ENCODE peak calls at places on chromosomes 7 and 10, in six cellular contexts. T, E, L, C, Z and X are unnamed samples.

GRCh38 chr10:10699427-10699826 is 318.2 kb upstream of the CELF2 start:
- DNase-seq in C (no peak), Z (no peak), E (no peak), L (no peak), T (no peak), X (no peak)

GRCh38 chr7:141012696-141013344 is 1.9 kb downstream of the MRPS33 start:
- DNase-seq in Z (no peak), E (no peak), C (no peak), L (no peak), T (no peak), X (no peak)

GRCh38 chr7:120502132-120502531 is 229.2 kb downstream of the KCND2 start:
- DNase-seq in C (no peak), L (no peak), T (no peak), E (no peak), Z (no peak), X (no peak)

GRCh38 chr7:44235582-44236332 is 35.0 kb downstream of the YKT6 start:
- DNase-seq in C (no peak), Z (no peak), L (no peak), E (no peak), T (no peak), X (no peak)

GRCh38 chr7:111639894-111640293 is 77.6 kb upstream of the IMMP2L start:
- DNase-seq in E (no peak), L (no peak), C (no peak), Z (no peak), T (no peak), X (no peak)

GRCh38 chr7:4173615-4174014 is 508.5 kb upstream of the FOXK1 start:
- DNase-seq in T (no peak), Z (no peak), C (no peak), L (no peak), E (no peak), X (no peak)

GRCh38 chr10:22999942-23000341 is 72.1 kb downstream of the ARMC3 start:
- DNase-seq in C (no peak), T (no peak), L (no peak), E (no peak), Z (no peak), X (no peak)

GRCh38 chr7:38007096-38007495 is 86.7 kb downstream of the EPDR1 start:
- DNase-seq in E (no peak), C (no peak), Z (no peak), T (no peak), L (no peak), X (no peak)

GRCh38 chr7:134051020-134051419 is 76.1 kb upstream of the LRGUK start:
- DNase-seq in Z (no peak), C (no peak), E (no peak), T (no peak), L (no peak), X (no peak)

GRCh38 chr10:85524001-85524400 is 842.6 kb downstream of the GRID1 start:
- DNase-seq in T (no peak), E (no peak), L (no peak), Z (no peak), C (no peak), X (no peak)

GRCh38 chr7:151315038-151315655 is 26.5 kb upstream of the NUB1 start:
- DNase-seq in E (peak), Z (peak), T (peak), C (peak), L (peak), X (peak)

GRCh38 chr7:92988051-92988450 is 129.7 kb downstream of the SAMD9 start:
- DNase-seq in L (no peak), T (peak), Z (peak), E (no peak), C (no peak), X (no peak)

GRCh38 chr10:101903827-101904520 is 60.4 kb upstream of the KCNIP2 start:
- DNase-seq in E (no peak), T (no peak), L (no peak), C (no peak), Z (no peak), X (no peak)

GRCh38 chr7:16845746-16846145 is 36.0 kb downstream of the AGR3 start:
- DNase-seq in L (no peak), T (no peak), C (no peak), Z (no peak), E (no peak), X (no peak)

GRCh38 chr7:26910221-26910620 is 45.8 kb upstream of the SKAP2 start:
- DNase-seq in L (no peak), T (peak), C (no peak), E (peak), Z (peak), X (peak)

GRCh38 chr7:80231719-80232118 is 97.1 kb downstream of the GNAI1 start:
- DNase-seq in E (no peak), T (peak), C (no peak), Z (no peak), L (no peak), X (no peak)

GRCh38 chr7:74479066-74479781 is 25.5 kb downstream of the GTF2IRD1 start:
- DNase-seq in L (no peak), T (peak), E (no peak), Z (no peak), C (peak), X (no peak)

GRCh38 chr10:104029528-104029875 is 56.2 kb downstream of the COL17A1 start:
- DNase-seq in C (no peak), Z (no peak), T (no peak), E (no peak), L (no peak), X (no peak)

GRCh38 chr10:11879387-11880168 is 56.4 kb downstream of the PROSER2 start:
- DNase-seq in T (no peak), E (no peak), Z (no peak), C (no peak), L (no peak), X (no peak)

GRCh38 chr7:2687881-2688318 is at the start of gene AMZ1:
- DNase-seq in C (no peak), L (no peak), Z (no peak), T (no peak), E (no peak), X (no peak)

GRCh38 chr10:3126741-3127342 is 45.7 kb downstream of the PITRM1 start:
- DNase-seq in C (no peak), E (no peak), Z (no peak), T (no peak), L (no peak), X (no peak)

GRCh38 chr10:17943033-17943745 is 8.5 kb upstream of the SLC39A12 start:
- DNase-seq in C (no peak), L (no peak), E (no peak), T (no peak), Z (no peak), X (no peak)

GRCh38 chr7:12653127-12653917 is 34.1 kb upstream of the ARL4A start:
- DNase-seq in C (no peak), L (no peak), T (no peak), Z (no peak), E (no peak), X (no peak)

GRCh38 chr10:103153765-103154197 is 39.3 kb downstream of the NT5C2 start:
- DNase-seq in C (no peak), T (no peak), L (no peak), E (no peak), Z (no peak), X (no peak)

GRCh38 chr10:48215148-48215982 is 59.1 kb downstream of the FRMPD2 start:
- DNase-seq in T (peak), L (no peak), C (peak), Z (peak), E (no peak), X (peak)

GRCh38 chr7:142739927-142740492 is 9.3 kb upstream of the PRSS1 start:
- DNase-seq in E (no peak), C (no peak), L (no peak), Z (peak), T (no peak), X (no peak)

GRCh38 chr10:113473851-113474250 is 79.0 kb upstream of the HABP2 start:
- DNase-seq in E (no peak), L (no peak), Z (no peak), C (no peak), T (no peak), X (no peak)

GRCh38 chr10:59360605-59361515 is 1.5 kb downstream of the FAM13C start:
- DNase-seq in Z (no peak), C (no peak), E (no peak), L (no peak), T (no peak), X (no peak)

DNA sequence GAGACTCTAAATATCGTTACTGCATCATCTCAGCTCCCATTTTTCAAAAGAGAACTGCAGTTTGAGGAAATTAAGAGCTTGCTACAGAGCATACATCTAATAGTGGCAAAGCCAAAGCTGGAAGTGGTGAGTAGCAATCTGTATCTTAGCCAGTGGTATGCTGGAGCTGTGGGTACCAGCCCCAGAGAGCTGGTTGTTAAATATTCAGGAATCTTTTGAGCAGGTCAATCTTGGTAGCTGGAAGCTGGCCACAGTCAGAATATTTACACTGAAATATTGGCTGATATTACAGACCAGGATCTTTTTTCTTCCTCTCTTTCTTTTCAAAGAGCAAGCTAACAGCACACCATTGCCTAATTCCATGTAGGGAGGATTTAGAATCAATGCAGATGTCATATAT is 88.4 kb upstream of the STEAP1B start:
- DNase-seq in T (no peak), Z (no peak), C (no peak), E (no peak), L (no peak), X (no peak)
- H3K27ac ChIP-seq in T (no peak), Z (no peak), C (peak), E (no peak), L (no peak), X (no peak)

DNA sequence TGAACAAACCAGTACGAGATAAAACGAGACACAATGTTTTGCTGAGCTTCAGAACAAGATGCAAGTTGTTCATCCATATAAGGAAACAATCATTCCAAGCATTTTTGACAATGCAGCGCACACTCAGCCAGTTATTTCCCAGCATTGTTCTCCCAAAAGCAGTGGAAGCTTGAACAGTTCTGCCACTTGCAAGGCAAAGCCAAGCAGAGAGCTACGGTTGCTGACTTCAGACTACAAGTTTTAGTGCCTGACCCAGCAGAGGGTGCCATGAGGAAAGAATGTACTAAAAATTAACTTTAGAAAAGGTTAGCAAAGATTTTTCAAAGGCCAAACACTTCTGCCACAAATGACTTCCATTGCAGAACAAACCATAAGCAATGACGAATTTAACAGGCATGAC is 152.5 kb downstream of the SLC25A13 start:
- DNase-seq in C (no peak), L (no peak), E (no peak), Z (no peak), T (peak), X (no peak)
- H3K27ac ChIP-seq in C (no peak), L (no peak), E (no peak), Z (no peak), T (no peak), X (no peak)

DNA sequence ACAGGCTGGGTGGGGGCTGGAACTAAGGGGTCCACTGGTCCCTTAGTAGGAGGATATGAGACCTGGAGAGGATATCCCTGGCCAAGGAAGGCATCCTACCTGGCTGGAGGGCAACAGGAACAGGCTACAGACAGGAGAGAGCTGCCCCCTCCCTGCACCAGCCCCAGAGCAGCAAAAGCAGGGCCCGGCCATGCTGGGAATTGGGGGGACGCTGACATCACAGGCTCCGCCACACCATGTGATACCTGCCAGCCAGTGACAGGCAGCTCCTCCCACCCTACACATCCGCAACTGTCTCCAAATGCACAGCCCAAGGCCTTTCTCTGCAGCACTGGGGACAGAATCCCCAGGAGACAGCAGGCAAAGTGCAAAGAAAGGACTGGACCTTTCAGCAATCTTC is 100.0 kb downstream of the EBF3 start:
- DNase-seq in E (no peak), T (no peak), Z (no peak), C (no peak), L (no peak), X (no peak)
- H3K27ac ChIP-seq in E (no peak), T (no peak), Z (no peak), C (no peak), L (no peak), X (no peak)

GRCh38 chr10:112278871-112279270 is 4.3 kb upstream of the TECTB start:
- DNase-seq in C (no peak), E (no peak), Z (no peak), T (no peak), L (no peak), X (no peak)
- H3K27ac ChIP-seq in C (no peak), E (no peak), Z (no peak), T (no peak), L (no peak), X (no peak)

DNA sequence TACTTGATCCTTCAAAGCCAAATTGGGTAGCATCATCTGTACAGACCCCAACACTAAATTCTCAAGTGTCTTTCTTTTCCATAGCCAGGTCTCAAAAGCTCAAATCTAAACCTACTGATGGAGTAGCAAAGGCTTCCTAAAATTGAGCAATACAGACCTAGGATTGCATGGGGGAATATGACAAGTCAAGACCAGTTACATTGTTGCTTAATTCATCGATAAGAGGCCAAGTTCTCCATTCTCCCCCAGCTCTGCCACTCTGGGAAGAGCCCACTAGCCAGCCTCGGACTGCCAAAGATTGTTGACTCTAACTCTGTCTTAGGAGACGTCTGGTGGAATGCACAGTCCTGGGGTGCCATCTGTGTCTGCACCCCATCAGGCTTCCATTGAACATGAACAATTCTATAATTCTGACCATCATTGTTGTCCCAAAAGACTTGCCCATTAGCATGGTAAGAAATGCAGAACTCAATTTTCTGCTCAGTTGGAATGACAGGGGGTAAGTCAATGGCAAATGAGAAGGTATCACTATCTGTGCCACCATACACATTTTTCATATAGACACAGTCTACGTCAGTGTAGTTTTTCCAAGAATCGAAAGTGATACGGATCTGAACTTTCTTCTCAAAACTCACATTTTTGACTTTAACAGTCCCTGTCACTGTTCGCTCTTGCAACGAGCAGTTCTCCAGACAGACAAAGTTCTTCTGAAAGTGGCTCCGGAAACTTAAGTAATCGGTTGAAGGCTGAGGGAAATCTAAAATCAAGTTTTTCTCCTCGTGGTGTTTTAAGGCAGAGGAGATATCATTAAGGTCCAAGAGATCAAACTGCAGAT is 2.9 kb downstream of the PPP1R3C start:
- DNase-seq in C (no peak), T (no peak), L (no peak), E (no peak), Z (no peak), X (peak)
- H3K27ac ChIP-seq in C (peak), T (no peak), L (no peak), E (no peak), Z (no peak), X (no peak)

GRCh38 chr10:30057421-30057841 is 2.0 kb downstream of the JCAD start:
- DNase-seq in Z (peak), E (no peak), L (no peak), T (no peak), C (no peak), X (no peak)

GRCh38 chr10:30058111-30058510 is 1.3 kb downstream of the JCAD start:
- DNase-seq in T (no peak), L (no peak), E (no peak), C (no peak), Z (no peak), X (no peak)

GRCh38 chr10:30056281-30056680 is 3.1 kb downstream of the JCAD start:
- DNase-seq in E (no peak), T (no peak), Z (no peak), C (no peak), L (no peak), X (no peak)

GRCh38 chr10:30055094-30055701 is 4.2 kb downstream of the JCAD start:
- DNase-seq in Z (no peak), E (no peak), C (no peak), L (no peak), T (no peak), X (no peak)

GRCh38 chr10:30056767-30057355 is 2.5 kb downstream of the JCAD start:
- DNase-seq in C (no peak), L (no peak), Z (peak), E (no peak), T (no peak), X (no peak)
- H3K27ac ChIP-seq in C (peak), L (no peak), Z (peak), E (no peak), T (no peak), X (no peak)